ENCODE peak calls at places on chromosome 7, in six cellular contexts. D, W, T, I, A and F are unnamed samples.

GRCh38 chr7:154848464-154848863 is 154.5 kb downstream of the PAXIP1 start:
- DNase-seq in I (no peak), D (no peak), W (no peak), T (no peak), A (no peak), F (no peak)

GRCh38 chr7:17339139-17339538 is 40.7 kb downstream of the AHR start:
- DNase-seq in W (no peak), D (no peak), T (no peak), A (no peak), I (no peak), F (no peak)

GRCh38 chr7:28990200-28990960 is 32.2 kb upstream of the TRIL start:
- DNase-seq in D (peak), W (no peak), T (no peak), A (peak), I (no peak), F (no peak)

GRCh38 chr7:143380646-143381426 is at the start of gene ZYX:
- DNase-seq in W (peak), I (peak), A (peak), D (peak), T (peak), F (peak)

GRCh38 chr7:133910761-133911160 is 216.4 kb upstream of the LRGUK start:
- DNase-seq in T (no peak), I (no peak), A (no peak), D (no peak), W (no peak), F (no peak)

GRCh38 chr7:13981070-13981469 is 8.4 kb downstream of the ETV1 start:
- DNase-seq in D (peak), W (peak), I (no peak), A (peak), T (peak), F (peak)

GRCh38 chr7:16651391-16652254 is 5.6 kb downstream of the BZW2 start:
- DNase-seq in A (no peak), T (no peak), W (peak), I (no peak), D (peak), F (no peak)

GRCh38 chr7:80785961-80786360 is 132.9 kb downstream of the SEMA3C start:
- DNase-seq in W (peak), I (no peak), T (peak), D (peak), A (no peak), F (no peak)

GRCh38 chr7:78224923-78225322 is 426.4 kb downstream of the PHTF2 start:
- DNase-seq in I (no peak), T (no peak), W (no peak), D (no peak), A (no peak), F (no peak)

GRCh38 chr7:136923111-136923510 is 54.7 kb downstream of the CHRM2 start:
- DNase-seq in W (peak), I (no peak), D (peak), A (no peak), T (peak), F (no peak)

GRCh38 chr7:132518102-132518838 is 58.0 kb downstream of the PLXNA4 start:
- DNase-seq in D (no peak), T (no peak), W (peak), I (peak), A (no peak), F (peak)

GRCh38 chr7:87220734-87221215 is 1.2 kb upstream of the TMEM243 start:
- DNase-seq in I (no peak), A (no peak), T (peak), D (peak), W (peak), F (peak)

GRCh38 chr7:87100326-87100725 is 40.9 kb upstream of the ELAPOR2 start:
- DNase-seq in W (no peak), T (no peak), I (no peak), A (no peak), D (no peak), F (peak)

GRCh38 chr7:47776335-47776734 is 171.9 kb downstream of the PKD1L1 start:
- DNase-seq in I (no peak), W (no peak), A (no peak), D (no peak), T (no peak), F (no peak)

GRCh38 chr7:128014864-128015263 is 16.4 kb downstream of the LRRC4 start:
- DNase-seq in W (no peak), A (no peak), D (peak), T (no peak), I (no peak), F (peak)

GRCh38 chr7:33981686-33982424 is 76.5 kb downstream of the BMPER start:
- DNase-seq in D (peak), I (no peak), A (no peak), T (peak), W (peak), F (no peak)

GRCh38 chr7:29413511-29414178 is 150.0 kb upstream of the PRR15 start:
- DNase-seq in D (no peak), A (no peak), I (no peak), W (no peak), T (no peak), F (peak)

GRCh38 chr7:30707391-30708351 is 25.4 kb upstream of the CRHR2 start:
- DNase-seq in D (no peak), A (peak), T (no peak), I (no peak), W (no peak), F (no peak)

GRCh38 chr7:37758467-37758866 is 74.9 kb downstream of the GPR141 start:
- DNase-seq in A (no peak), W (no peak), I (no peak), T (no peak), D (no peak), F (peak)

GRCh38 chr7:54877683-54878082 is 118.7 kb upstream of the SEC61G start:
- DNase-seq in T (no peak), D (no peak), I (no peak), A (no peak), W (peak), F (peak)

GRCh38 chr7:907158-907980 is 31.0 kb downstream of the GET4 start:
- DNase-seq in D (no peak), W (no peak), I (no peak), A (peak), T (no peak), F (no peak)

GRCh38 chr7:126790763-126791162 is 462.0 kb downstream of the GRM8 start:
- DNase-seq in T (no peak), A (no peak), W (no peak), D (no peak), I (no peak), F (no peak)

GRCh38 chr7:20146461-20146860 is 70.7 kb downstream of the MACC1 start:
- DNase-seq in W (peak), A (no peak), T (no peak), D (peak), I (no peak), F (no peak)

GRCh38 chr7:73850781-73851207 is 8.5 kb upstream of the METTL27 start:
- DNase-seq in D (peak), I (no peak), W (peak), A (peak), T (peak), F (peak)

GRCh38 chr7:112997831-112998230 is 88.8 kb downstream of the GPR85 start:
- DNase-seq in I (no peak), A (no peak), W (no peak), T (no peak), D (no peak), F (no peak)

GRCh38 chr7:8149222-8149621 is 112.7 kb downstream of the ICA1 start:
- DNase-seq in D (peak), I (no peak), T (peak), A (no peak), W (peak), F (no peak)

GRCh38 chr7:12570529-12571461 is at the start of gene SCIN:
- DNase-seq in T (no peak), W (no peak), A (no peak), I (peak), D (peak), F (no peak)

GRCh38 chr7:150336746-150337145 is 4.7 kb downstream of the RARRES2 start:
- DNase-seq in A (no peak), W (no peak), T (no peak), D (no peak), I (no peak), F (no peak)

GRCh38 chr7:154953006-154953684 is 49.8 kb downstream of the PAXIP1 start:
- DNase-seq in T (peak), A (peak), I (peak), D (peak), W (peak), F (peak)

GRCh38 chr7:90597527-90597871 is 1.4 kb downstream of the CDK14 start:
- DNase-seq in D (peak), T (no peak), W (no peak), I (no peak), A (no peak), F (no peak)

GRCh38 chr7:90596745-90597526 is 815 bp downstream of the CDK14 start:
- DNase-seq in T (no peak), W (peak), D (peak), I (no peak), A (no peak), F (peak)

GRCh38 chr7:90595341-90595800 is 750 bp upstream of the CDK14 start:
- DNase-seq in W (peak), T (no peak), A (no peak), I (peak), D (peak), F (no peak)

GRCh38 chr7:90594791-90595317 is 1.3 kb upstream of the CDK14 start:
- DNase-seq in A (peak), D (peak), T (peak), W (peak), I (no peak), F (peak)

GRCh38 chr7:90595801-90596683 is at the start of gene CDK14:
- DNase-seq in W (peak), A (peak), I (peak), T (peak), D (peak), F (no peak)
- TF ChIP-seq CTCF in W (peak), A (peak), I (peak), T (peak), D (peak), F (peak)

DNA sequence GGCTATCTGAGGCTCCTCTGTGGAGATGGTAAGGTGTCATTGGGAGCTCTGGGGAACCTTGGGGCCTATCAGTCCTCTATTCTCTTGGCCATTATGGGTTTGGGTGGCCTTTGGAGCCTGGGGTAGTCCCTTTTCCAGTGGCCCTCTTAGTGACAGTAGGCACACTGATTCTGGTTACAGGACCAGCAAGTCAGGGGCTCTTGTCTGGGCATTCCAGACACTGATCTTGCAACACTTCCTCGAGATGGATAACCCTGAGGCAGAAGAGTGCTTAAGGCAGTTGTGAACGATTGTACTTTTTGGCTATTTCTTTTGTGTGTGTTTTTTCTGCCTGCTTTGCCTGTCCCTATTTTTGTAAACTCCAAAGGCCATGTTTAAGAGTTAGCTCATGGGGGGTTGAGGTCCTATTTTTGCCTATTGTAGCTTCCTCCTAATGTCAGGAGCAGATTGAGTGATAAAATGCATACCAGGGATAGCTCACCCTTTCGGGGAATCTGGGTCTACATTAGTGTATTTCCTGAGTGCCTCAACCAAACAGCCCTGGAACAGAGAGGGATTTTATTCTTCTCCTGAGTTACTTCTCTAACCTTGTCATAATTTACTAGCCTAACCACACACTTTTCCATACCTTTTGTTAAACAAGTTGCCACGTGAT is 61.2 kb downstream of the PRKAR2B start:
- DNase-seq in I (no peak), T (no peak), A (no peak), W (no peak), D (no peak), F (no peak)
- TF ChIP-seq CTCF in I (no peak), T (no peak), A (no peak), W (no peak), D (no peak), F (no peak)

GRCh38 chr7:2923291-2923781 is 79.2 kb upstream of the GNA12 start:
- DNase-seq in T (no peak), W (no peak), A (no peak), I (no peak), D (no peak), F (no peak)

GRCh38 chr7:2922866-2923265 is 78.8 kb upstream of the GNA12 start:
- DNase-seq in I (no peak), D (no peak), T (no peak), W (no peak), A (no peak), F (no peak)

GRCh38 chr7:2922271-2922691 is 78.2 kb upstream of the GNA12 start:
- DNase-seq in T (no peak), A (no peak), W (no peak), D (no peak), I (no peak), F (no peak)

GRCh38 chr7:2920956-2921708 is 77.0 kb upstream of the GNA12 start:
- DNase-seq in I (no peak), D (no peak), A (no peak), T (no peak), W (no peak), F (no peak)

GRCh38 chr7:2921748-2922147 is 77.6 kb upstream of the GNA12 start:
- DNase-seq in D (no peak), T (no peak), A (no peak), W (peak), I (peak), F (no peak)
- TF ChIP-seq CTCF in D (peak), T (no peak), A (peak), W (peak), I (peak), F (no peak)

GRCh38 chr7:135362871-135363270 is 129.2 kb downstream of the STRA8 start:
- DNase-seq in A (no peak), T (no peak), W (no peak), D (no peak), I (no peak), F (no peak)
- TF ChIP-seq CTCF in A (no peak), T (no peak), W (peak), D (peak), I (peak), F (peak)

GRCh38 chr7:156503195-156503594 is 137.4 kb upstream of the RNF32 start:
- DNase-seq in I (no peak), T (no peak), A (no peak), D (peak), W (peak), F (no peak)
- TF ChIP-seq CTCF in I (peak), T (no peak), A (no peak), D (peak), W (no peak), F (no peak)